ENCODE peak calls at places on chromosomes 2 and 18, in nine cellular contexts. One of them, this sample, is unnamed.

GRCh38 chr2:225581135-225581534 is 181.6 kb downstream of the NYAP2 start:
- DNase-seq in stimulated activated CD4-positive, alpha-beta T cell treated with anti-CD3 and anti-CD28 coated beads, TNF-alpha, amount 100 ng/mL, for 4 hours: no peak
- DNase-seq in activated naive CD4-positive, alpha-beta T cell treated with anti-CD3 and anti-CD28 coated beads, Interleukin-2, amount 10 ng/mL, durations not matched to agents 7 days and 5 days: no peak
- DNase-seq in substantia nigra: no peak
- DNase-seq in AG20443: no peak
- DNase-seq in lung: no peak
- DNase-seq in kidney tubule cell: no peak
- DNase-seq in A549: no peak
- DNase-seq in head of caudate nucleus: no peak
- DNase-seq in this sample: no peak

GRCh38 chr2:30775833-30776232 is 31.4 kb downstream of the CAPN13 start:
- DNase-seq in stimulated activated CD4-positive, alpha-beta T cell treated with anti-CD3 and anti-CD28 coated beads, TNF-alpha, amount 100 ng/mL, for 4 hours: no peak
- DNase-seq in activated naive CD4-positive, alpha-beta T cell treated with anti-CD3 and anti-CD28 coated beads, Interleukin-2, amount 10 ng/mL, durations not matched to agents 7 days and 5 days: no peak
- DNase-seq in substantia nigra: no peak
- DNase-seq in AG20443: no peak
- DNase-seq in lung: peak
- DNase-seq in kidney tubule cell: no peak
- DNase-seq in A549: no peak
- DNase-seq in head of caudate nucleus: no peak
- DNase-seq in this sample: no peak

GRCh38 chr18:32110005-32110404 is 18.3 kb downstream of the RNF138 start:
- DNase-seq in stimulated activated CD4-positive, alpha-beta T cell treated with anti-CD3 and anti-CD28 coated beads, TNF-alpha, amount 100 ng/mL, for 4 hours: no peak
- DNase-seq in activated naive CD4-positive, alpha-beta T cell treated with anti-CD3 and anti-CD28 coated beads, Interleukin-2, amount 10 ng/mL, durations not matched to agents 7 days and 5 days: no peak
- DNase-seq in substantia nigra: no peak
- DNase-seq in AG20443: no peak
- DNase-seq in lung: no peak
- DNase-seq in kidney tubule cell: no peak
- DNase-seq in A549: no peak
- DNase-seq in head of caudate nucleus: no peak
- DNase-seq in this sample: no peak

GRCh38 chr2:55431982-55432627 is 12.4 kb upstream of the CCDC88A start:
- DNase-seq in stimulated activated CD4-positive, alpha-beta T cell treated with anti-CD3 and anti-CD28 coated beads, TNF-alpha, amount 100 ng/mL, for 4 hours: no peak
- DNase-seq in activated naive CD4-positive, alpha-beta T cell treated with anti-CD3 and anti-CD28 coated beads, Interleukin-2, amount 10 ng/mL, durations not matched to agents 7 days and 5 days: no peak
- DNase-seq in substantia nigra: no peak
- DNase-seq in AG20443: peak
- DNase-seq in lung: no peak
- DNase-seq in kidney tubule cell: peak
- DNase-seq in A549: peak
- DNase-seq in head of caudate nucleus: no peak
- DNase-seq in this sample: no peak

GRCh38 chr2:72993147-72993546 is 75.8 kb downstream of the EMX1 start:
- DNase-seq in stimulated activated CD4-positive, alpha-beta T cell treated with anti-CD3 and anti-CD28 coated beads, TNF-alpha, amount 100 ng/mL, for 4 hours: peak
- DNase-seq in activated naive CD4-positive, alpha-beta T cell treated with anti-CD3 and anti-CD28 coated beads, Interleukin-2, amount 10 ng/mL, durations not matched to agents 7 days and 5 days: peak
- DNase-seq in substantia nigra: no peak
- DNase-seq in AG20443: peak
- DNase-seq in lung: no peak
- DNase-seq in kidney tubule cell: peak
- DNase-seq in A549: peak
- DNase-seq in head of caudate nucleus: peak
- DNase-seq in this sample: peak

GRCh38 chr2:170822292-170822884 is 5.7 kb downstream of the GAD1 start:
- DNase-seq in stimulated activated CD4-positive, alpha-beta T cell treated with anti-CD3 and anti-CD28 coated beads, TNF-alpha, amount 100 ng/mL, for 4 hours: no peak
- DNase-seq in activated naive CD4-positive, alpha-beta T cell treated with anti-CD3 and anti-CD28 coated beads, Interleukin-2, amount 10 ng/mL, durations not matched to agents 7 days and 5 days: peak
- DNase-seq in substantia nigra: no peak
- DNase-seq in AG20443: peak
- DNase-seq in lung: no peak
- DNase-seq in kidney tubule cell: no peak
- DNase-seq in A549: no peak
- DNase-seq in head of caudate nucleus: no peak
- DNase-seq in this sample: no peak

GRCh38 chr18:49227456-49227855 is 233.0 kb downstream of the DYM start:
- DNase-seq in stimulated activated CD4-positive, alpha-beta T cell treated with anti-CD3 and anti-CD28 coated beads, TNF-alpha, amount 100 ng/mL, for 4 hours: no peak
- DNase-seq in activated naive CD4-positive, alpha-beta T cell treated with anti-CD3 and anti-CD28 coated beads, Interleukin-2, amount 10 ng/mL, durations not matched to agents 7 days and 5 days: peak
- DNase-seq in substantia nigra: no peak
- DNase-seq in AG20443: no peak
- DNase-seq in lung: no peak
- DNase-seq in kidney tubule cell: peak
- DNase-seq in A549: no peak
- DNase-seq in head of caudate nucleus: no peak
- DNase-seq in this sample: peak

GRCh38 chr2:27582129-27582694 is 630 bp upstream of the ZNF512 start:
- DNase-seq in stimulated activated CD4-positive, alpha-beta T cell treated with anti-CD3 and anti-CD28 coated beads, TNF-alpha, amount 100 ng/mL, for 4 hours: no peak
- DNase-seq in activated naive CD4-positive, alpha-beta T cell treated with anti-CD3 and anti-CD28 coated beads, Interleukin-2, amount 10 ng/mL, durations not matched to agents 7 days and 5 days: no peak
- DNase-seq in substantia nigra: no peak
- DNase-seq in AG20443: no peak
- DNase-seq in lung: no peak
- DNase-seq in kidney tubule cell: no peak
- DNase-seq in A549: no peak
- DNase-seq in head of caudate nucleus: no peak
- DNase-seq in this sample: no peak

GRCh38 chr2:128639693-128640092 is 321.0 kb upstream of the HS6ST1 start:
- DNase-seq in stimulated activated CD4-positive, alpha-beta T cell treated with anti-CD3 and anti-CD28 coated beads, TNF-alpha, amount 100 ng/mL, for 4 hours: no peak
- DNase-seq in activated naive CD4-positive, alpha-beta T cell treated with anti-CD3 and anti-CD28 coated beads, Interleukin-2, amount 10 ng/mL, durations not matched to agents 7 days and 5 days: no peak
- DNase-seq in substantia nigra: no peak
- DNase-seq in AG20443: no peak
- DNase-seq in lung: no peak
- DNase-seq in kidney tubule cell: no peak
- DNase-seq in A549: no peak
- DNase-seq in head of caudate nucleus: no peak
- DNase-seq in this sample: peak